ENCODE peak calls at places on chromosomes 1 and 21, in ten cellular contexts. C is activated CD4-positive, alpha-beta T cell treated with anti-CD3 and anti-CD28 coated beads, Interleukin-2, amount 50 U/mL, for 24 hours; F is neural crest cell; J is glomerular endothelial cell; A is endothelial cell; K is type B pancreatic cell; H is substantia nigra; T is stimulated activated naive B cell treated with anti-CD40 and anti-IgM and Interleukin-4, amounts not matched to agents 10 μg/mL and 1 μg/mL and 100 μg/mL, for 72 hours; S is GM12865; E is tibial artery. D is an unnamed sample.

GRCh38 chr1:183942933-183943693 is 94.4 kb downstream of the COLGALT2 start:
- DNase-seq in E (no peak), T (peak; percentile 22), J (no peak), K (no peak), A (no peak), F (peak; percentile 21), S (peak; percentile 54), H (no peak), C (no peak), D (no peak)

GRCh38 chr1:246640747-246641146 is 74.5 kb downstream of the CNST start:
- DNase-seq in H (no peak), E (no peak), F (no peak), T (no peak), S (no peak), K (no peak), A (no peak), C (no peak), J (no peak), D (no peak)

GRCh38 chr1:220094016-220094911 is at the start of gene IARS2:
- DNase-seq in F (peak; percentile 75), A (peak; percentile 85), T (peak; percentile 86), C (peak; percentile 87), S (peak; percentile 93), J (no peak), K (peak; percentile 88), H (peak; percentile 86), E (peak; percentile 92), D (peak; percentile 84)

GRCh38 chr1:46643368-46643775 is 24.8 kb downstream of the ATPAF1 start:
- DNase-seq in J (peak; percentile 18), S (no peak), T (no peak), C (no peak), F (no peak), H (no peak), A (no peak), K (no peak), E (no peak), D (no peak)

GRCh38 chr1:41486892-41487728 is 2.6 kb upstream of the EDN2 start:
- DNase-seq in K (no peak), A (no peak), J (no peak), C (no peak), F (peak; percentile 33), H (no peak), E (no peak), S (peak; percentile 81), T (no peak), D (no peak)

GRCh38 chr1:20974951-20975350 is 187.8 kb upstream of the HP1BP3 start:
- DNase-seq in F (no peak), K (no peak), H (no peak), E (no peak), T (no peak), C (no peak), S (no peak), A (no peak), J (no peak), D (no peak)

GRCh38 chr1:199549424-199549823 is 478.1 kb upstream of the NR5A2 start:
- DNase-seq in E (no peak), T (no peak), S (no peak), C (no peak), A (no peak), K (no peak), J (no peak), H (no peak), F (no peak), D (no peak)

GRCh38 chr1:17433261-17433660 is 6.2 kb downstream of the RCC2 start:
- DNase-seq in S (no peak), F (no peak), C (no peak), J (no peak), K (no peak), A (no peak), E (no peak), H (no peak), T (no peak), D (no peak)

GRCh38 chr1:240492832-240493440 is 119.0 kb downstream of the GREM2 start:
- DNase-seq in H (no peak), C (no peak), S (no peak), E (no peak), F (peak; percentile 50), K (no peak), A (peak; percentile 71), T (no peak), J (no peak), D (no peak)

GRCh38 chr1:56439610-56440264 is 139.6 kb downstream of the PLPP3 start:
- DNase-seq in K (no peak), C (no peak), J (no peak), E (no peak), F (no peak), A (no peak), H (no peak), T (no peak), S (no peak), D (no peak)

GRCh38 chr1:224430511-224431113 is 4.0 kb downstream of the WDR26 start:
- DNase-seq in E (no peak), C (no peak), T (no peak), S (peak; percentile 58), A (no peak), H (no peak), F (no peak), K (no peak), J (no peak), D (no peak)

GRCh38 chr1:225508538-225509375 is 80.9 kb upstream of the LBR start:
- DNase-seq in S (no peak), E (no peak), T (no peak), C (no peak), A (no peak), K (no peak), H (no peak), J (peak; percentile 96), F (no peak), D (no peak)

GRCh38 chr1:30353637-30354036 is 369.7 kb downstream of the MATN1 start:
- DNase-seq in E (no peak), K (no peak), J (no peak), S (no peak), T (no peak), H (no peak), C (no peak), A (no peak), F (no peak), D (no peak)

GRCh38 chr1:58441699-58442098 is 104.8 kb downstream of the OMA1 start:
- DNase-seq in F (no peak), K (no peak), S (no peak), H (no peak), J (no peak), A (no peak), C (no peak), T (no peak), E (no peak), D (no peak)

GRCh38 chr1:40383488-40384412 is 10.2 kb downstream of the SMAP2 start:
- DNase-seq in K (no peak), E (no peak), T (no peak), J (no peak), H (no peak), A (no peak), C (no peak), S (peak; percentile 69), F (no peak), D (no peak)

GRCh38 chr1:185559684-185560310 is 174.4 kb upstream of the HMCN1 start:
- DNase-seq in C (peak; percentile 33), S (peak; percentile 92), K (no peak), J (peak; percentile 22), E (no peak), T (peak; percentile 50), A (peak; percentile 25), F (no peak), H (peak; percentile 28), D (no peak)

GRCh38 chr1:227891223-227891954 is 56.3 kb downstream of the WNT9A start:
- DNase-seq in J (no peak), F (peak; percentile 1), C (no peak), H (no peak), E (peak; percentile 48), T (no peak), A (no peak), S (no peak), K (peak; percentile 57), D (no peak)

GRCh38 chr1:118360817-118361216 is 175.8 kb upstream of the SPAG17 start:
- DNase-seq in E (no peak), A (no peak), H (no peak), J (no peak), K (no peak), F (no peak), T (no peak), C (no peak), S (no peak), D (no peak)

GRCh38 chr1:20421441-20421840 is 64.6 kb downstream of the CAMK2N1 start:
- DNase-seq in J (no peak), E (no peak), K (no peak), H (no peak), T (no peak), A (no peak), S (no peak), C (no peak), F (no peak), D (no peak)

GRCh38 chr1:232472485-232473041 is 157.4 kb downstream of the SIPA1L2 start:
- DNase-seq in H (no peak), E (no peak), S (no peak), F (no peak), K (no peak), A (no peak), C (no peak), T (no peak), J (no peak), D (no peak)

GRCh38 chr21:33470701-33471100 is 9.1 kb downstream of the TMEM50B start:
- DNase-seq in S (no peak), A (no peak), H (no peak), J (no peak), K (no peak), T (no peak), C (no peak), E (no peak), F (no peak), D (no peak)

GRCh38 chr1:2091611-2092604 is 41.7 kb downstream of the PRKCZ start:
- DNase-seq in H (peak; percentile 59), C (peak; percentile 13), T (peak; percentile 44), J (no peak), E (no peak), K (no peak), F (peak; percentile 61), A (peak; percentile 83), S (no peak), D (no peak)

GRCh38 chr1:178282949-178283367 is 189.1 kb downstream of the RASAL2 start:
- DNase-seq in H (no peak), F (no peak), T (no peak), J (no peak), S (no peak), K (no peak), E (no peak), C (no peak), A (no peak), D (no peak)

GRCh38 chr1:155964193-155964592 is 14.2 kb downstream of the ARHGEF2 start:
- DNase-seq in A (no peak), S (no peak), H (no peak), T (no peak), E (no peak), F (no peak), J (no peak), C (no peak), K (no peak), D (no peak)

GRCh38 chr1:95048332-95048731 is 24.4 kb downstream of the ALG14 start:
- DNase-seq in S (no peak), T (no peak), A (no peak), J (no peak), E (no peak), K (no peak), C (no peak), F (no peak), H (no peak), D (no peak)

GRCh38 chr1:113423826-113424225 is 33.5 kb downstream of the MAGI3 start:
- DNase-seq in S (no peak), F (no peak), J (no peak), K (no peak), T (no peak), E (no peak), C (no peak), H (no peak), A (no peak), D (no peak)

GRCh38 chr1:5646486-5646885 is 345.7 kb downstream of the NPHP4 start:
- DNase-seq in S (no peak), C (no peak), J (no peak), T (no peak), F (no peak), A (no peak), K (no peak), H (no peak), E (no peak), D (no peak)

GRCh38 chr1:245211035-245211749 is 56.4 kb downstream of the KIF26B start:
- DNase-seq in H (no peak), C (no peak), J (no peak), S (no peak), T (no peak), F (no peak), K (no peak), E (no peak), A (no peak), D (no peak)